ENCODE peak calls at places on chromosomes 11 and 22, in four cellular contexts. Z, M, F and G are unnamed samples.

GRCh38 chr11:117090111-117090706 is 8.0 kb downstream of the SIK3 start:
- DNase-seq in Z (no peak), M (no peak), F (no peak), G (no peak)

GRCh38 chr11:66745356-66746235 is 16.6 kb upstream of the SPTBN2 start:
- DNase-seq in F (no peak), Z (peak), M (peak), G (no peak)

GRCh38 chr22:20456722-20457076 is 19.1 kb upstream of the SCARF2 start:
- DNase-seq in Z (no peak), F (no peak), M (no peak), G (no peak)

GRCh38 chr22:39087881-39088687 is 9.0 kb upstream of the APOBEC3H start:
- DNase-seq in F (no peak), M (peak), Z (peak), G (no peak)

GRCh38 chr22:38859581-38860290 is 12.3 kb downstream of the CBX6 start:
- DNase-seq in F (no peak), Z (no peak), M (no peak), G (no peak)

GRCh38 chr11:119808431-119809185 is 79.6 kb upstream of the NECTIN1 start:
- DNase-seq in F (no peak), M (no peak), Z (no peak), G (no peak)

GRCh38 chr11:117885777-117886176 is 9.3 kb upstream of the FXYD6 start:
- DNase-seq in F (peak), M (no peak), Z (no peak), G (no peak)

GRCh38 chr22:43085658-43086606 is 3.3 kb downstream of the TTLL1 start:
- DNase-seq in F (no peak), Z (no peak), M (no peak), G (no peak)

GRCh38 chr11:70073881-70074371 is 4.2 kb upstream of the ANO1 start:
- DNase-seq in M (no peak), Z (no peak), F (no peak), G (no peak)

GRCh38 chr11:113059548-113059947 is 98.3 kb downstream of the NCAM1 start:
- DNase-seq in F (no peak), M (no peak), Z (no peak), G (no peak)

GRCh38 chr11:92149996-92150395 is 74.6 kb upstream of the FAT3 start:
- DNase-seq in M (no peak), F (no peak), Z (no peak), G (no peak)

GRCh38 chr11:105903113-105903512 is 118.9 kb downstream of the MSANTD4 start:
- DNase-seq in Z (no peak), M (no peak), F (no peak), G (no peak)

GRCh38 chr11:75233688-75234295 is 6.8 kb upstream of the TPBGL start:
- DNase-seq in F (peak), M (peak), Z (peak), G (no peak)

GRCh38 chr11:47797633-47798032 is 30.5 kb upstream of the FNBP4 start:
- DNase-seq in M (no peak), Z (no peak), F (no peak), G (no peak)

GRCh38 chr11:34449013-34449412 is 10.3 kb downstream of the CAT start:
- DNase-seq in Z (no peak), M (no peak), F (no peak), G (no peak)

GRCh38 chr22:35697142-35697541 is 20.5 kb upstream of the APOL5 start:
- DNase-seq in Z (no peak), F (no peak), M (no peak), G (no peak)

GRCh38 chr11:27861706-27862430 is 161.6 kb upstream of the BDNF start:
- DNase-seq in Z (no peak), M (no peak), F (no peak), G (no peak)

GRCh38 chr11:128694618-128695481 is 978 bp downstream of the FLI1 start:
- DNase-seq in M (no peak), F (no peak), Z (peak), G (peak)

GRCh38 chr11:123653405-123653996 is 923 bp downstream of the SCN3B start:
- DNase-seq in Z (no peak), F (no peak), M (no peak), G (no peak)

GRCh38 chr11:72349616-72350218 is 84.6 kb downstream of the CLPB start:
- DNase-seq in Z (no peak), M (no peak), F (no peak), G (peak)

GRCh38 chr11:119149371-119150275 is 771 bp downstream of the ABCG4 start:
- DNase-seq in Z (peak), M (no peak), F (no peak), G (peak)

GRCh38 chr11:128831781-128832497 is 35.2 kb downstream of the KCNJ1 start:
- DNase-seq in M (no peak), F (no peak), Z (no peak), G (no peak)

GRCh38 chr11:122897606-122898210 is 15.1 kb downstream of the JHY start:
- DNase-seq in M (no peak), Z (no peak), F (no peak), G (no peak)

GRCh38 chr11:113373306-113373705 is 14.3 kb upstream of the ANKK1 start:
- DNase-seq in M (no peak), Z (no peak), F (no peak), G (no peak)

GRCh38 chr22:29813126-29813525 is 24.9 kb downstream of the ASCC2 start:
- DNase-seq in M (no peak), Z (no peak), F (no peak), G (no peak)

GRCh38 chr11:12001152-12001551 is 7.3 kb downstream of the DKK3 start:
- DNase-seq in F (no peak), Z (no peak), M (no peak), G (no peak)

GRCh38 chr11:11155962-11156815 is 196.9 kb downstream of the CSNK2A3 start:
- DNase-seq in F (no peak), Z (peak), M (peak), G (peak)

GRCh38 chr22:37412445-37413250 is 14.6 kb downstream of the ELFN2 start:
- DNase-seq in M (no peak), F (no peak), Z (no peak), G (no peak)

GRCh38 chr22:22576244-22576988 is 17.4 kb upstream of the PRAME start:
- DNase-seq in M (peak), Z (peak), F (peak), G (peak)

GRCh38 chr11:130202818-130203671 is 43.5 kb downstream of the ST14 start:
- DNase-seq in M (no peak), Z (no peak), F (no peak), G (no peak)

GRCh38 chr11:130203766-130204702 is 44.5 kb downstream of the ST14 start:
- DNase-seq in Z (no peak), F (no peak), M (no peak), G (no peak)

GRCh38 chr11:130208241-130209127 is 48.9 kb downstream of the ST14 start:
- DNase-seq in F (no peak), M (no peak), Z (peak), G (peak)

GRCh38 chr11:130204703-130205095 is 45.1 kb downstream of the ST14 start:
- DNase-seq in M (no peak), F (no peak), Z (no peak), G (no peak)

DNA sequence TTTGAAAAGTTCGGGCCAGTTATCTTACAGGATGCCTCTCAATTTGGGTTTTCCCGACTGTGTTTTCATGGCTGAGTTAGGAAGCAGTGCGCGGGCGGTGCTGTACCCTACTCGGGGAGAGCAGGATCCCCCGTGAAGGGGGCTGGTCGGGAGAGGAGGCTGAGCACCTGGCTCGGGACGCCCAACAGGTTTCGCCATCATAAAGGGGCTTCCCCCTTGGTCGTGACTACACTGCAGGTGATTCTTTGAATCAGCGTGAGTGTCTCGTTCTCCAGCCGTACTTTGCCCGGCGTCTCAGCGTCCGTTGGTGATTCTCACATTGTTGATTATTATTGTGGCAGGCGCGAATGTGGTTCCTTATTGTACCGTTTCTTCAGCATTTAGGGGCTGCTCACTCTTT is 46.6 kb downstream of the ST14 start:
- DNase-seq in M (no peak), F (no peak), Z (peak), G (no peak)
- TF ChIP-seq FOXJ3 in M (no peak), F (no peak), Z (no peak), G (no peak)

GRCh38 chr11:65555693-65556231 is 2.4 kb downstream of the LTBP3 start:
- DNase-seq in M (peak), F (peak), Z (no peak), G (peak)
- TF ChIP-seq FOXJ3 in M (no peak), F (no peak), Z (no peak), G (no peak)

DNA sequence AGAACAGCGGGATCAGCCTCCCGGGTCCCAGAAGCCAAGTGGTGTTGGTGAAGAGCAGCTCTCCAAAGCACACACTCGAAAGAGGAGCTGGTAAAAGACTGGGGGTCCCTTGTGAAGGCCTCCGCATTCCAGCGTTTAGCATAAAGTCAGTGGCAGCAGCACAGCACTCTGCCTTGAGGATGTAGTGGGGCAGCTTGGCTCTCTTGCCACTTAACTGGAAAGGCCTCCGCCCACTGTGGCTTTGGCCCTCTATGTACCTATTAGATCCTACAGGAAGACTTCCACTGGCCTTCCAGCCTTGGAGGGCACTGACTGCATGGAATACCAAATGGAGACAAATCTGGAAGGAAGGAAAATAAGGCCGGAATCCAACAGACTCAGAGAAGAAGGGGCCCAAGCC is 1455.3 kb downstream of the BRD1 start:
- DNase-seq in Z (peak), F (no peak), M (no peak), G (no peak)
- TF ChIP-seq FOXJ3 in Z (no peak), F (no peak), M (no peak), G (no peak)

GRCh38 chr11:83156996-83157754 is at the start of gene PCF11:
- DNase-seq in Z (peak), F (no peak), M (no peak), G (no peak)
- TF ChIP-seq FOXJ3 in Z (no peak), F (no peak), M (no peak), G (no peak)

GRCh38 chr11:19573666-19574065 is 139.0 kb upstream of the NAV2 start:
- DNase-seq in M (no peak), F (no peak), Z (no peak), G (no peak)
- TF ChIP-seq FOXJ3 in M (no peak), F (no peak), Z (no peak), G (no peak)

GRCh38 chr11:44597358-44598009 is 32.0 kb downstream of the CD82 start:
- DNase-seq in Z (no peak), F (no peak), M (no peak), G (no peak)

GRCh38 chr11:44595006-44595405 is 29.5 kb downstream of the CD82 start:
- DNase-seq in M (no peak), F (no peak), Z (no peak), G (no peak)

GRCh38 chr11:44595964-44596381 is 30.5 kb downstream of the CD82 start:
- DNase-seq in F (no peak), Z (no peak), M (no peak), G (no peak)

GRCh38 chr11:44598831-44599230 is 33.4 kb downstream of the CD82 start:
- DNase-seq in Z (no peak), F (no peak), M (no peak), G (no peak)

GRCh38 chr11:44596541-44597276 is 31.2 kb downstream of the CD82 start:
- DNase-seq in Z (no peak), F (no peak), M (no peak), G (no peak)
- TF ChIP-seq FOXJ3 in Z (no peak), F (no peak), M (no peak), G (no peak)

GRCh38 chr22:44436656-44437492 is 61.2 kb downstream of the RTL6 start:
- DNase-seq in F (no peak), M (no peak), Z (no peak), G (no peak)
- TF ChIP-seq FOXJ3 in F (no peak), M (no peak), Z (no peak), G (no peak)